ENCODE peak calls at places on chromosomes 3 and 15, in ten cellular contexts. D is spleen, K is cardiac muscle cell, L is H9, E is neural progenitor cell, J is HCT116, N is uterus, G is A549, A is OCI-LY7, W is adrenal gland. I is an unnamed sample.
A peak's percentile ranks its signal among the peaks of the same experiment; 100 is the strongest.

GRCh38 chr3:125351814-125352456 is 23.2 kb downstream of the ZNF148 start:
- DNase-seq in G (no peak), N (no peak), A (no peak), J (no peak), D (no peak), L (no peak), K (no peak), E (no peak), W (no peak), I (no peak)

GRCh38 chr3:153768559-153769469 is 352.4 kb upstream of the ARHGEF26 start:
- DNase-seq in E (peak; percentile 66), W (peak; percentile 59), K (peak; percentile 76), G (peak; percentile 69), A (peak; percentile 84), N (no peak), L (peak; percentile 66), D (peak; percentile 71), J (peak; percentile 47), I (peak; percentile 56)

GRCh38 chr3:141242035-141242721 is 10.6 kb downstream of the PXYLP1 start:
- DNase-seq in W (peak; percentile 41), A (no peak), E (no peak), L (no peak), G (no peak), J (no peak), K (peak; percentile 30), N (no peak), D (no peak), I (no peak)

GRCh38 chr3:20062996-20063395 is 22.8 kb downstream of the KAT2B start:
- DNase-seq in E (no peak), W (no peak), G (no peak), J (no peak), L (no peak), D (no peak), N (no peak), A (no peak), K (no peak), I (no peak)

GRCh38 chr15:66723826-66724731 is 22.0 kb downstream of the SMAD6 start:
- DNase-seq in D (no peak), N (no peak), L (no peak), W (no peak), K (no peak), A (no peak), G (peak; percentile 41), J (peak; percentile 62), E (no peak), I (no peak)

GRCh38 chr3:143327388-143327787 is 207.8 kb downstream of the CHST2 start:
- DNase-seq in D (no peak), W (no peak), L (no peak), G (no peak), A (no peak), K (no peak), E (no peak), N (no peak), J (no peak), I (no peak)

GRCh38 chr3:46215810-46216414 is 7.8 kb upstream of the CCR1 start:
- DNase-seq in D (no peak), K (peak; percentile 14), L (no peak), N (no peak), J (no peak), A (no peak), W (no peak), E (no peak), G (peak; percentile 6), I (no peak)

GRCh38 chr3:105722943-105723556 is 145.8 kb downstream of the CBLB start:
- DNase-seq in G (no peak), J (no peak), N (no peak), L (no peak), W (no peak), E (no peak), D (no peak), K (no peak), A (peak; percentile 80), I (no peak)

GRCh38 chr3:150096700-150097587 is 126.2 kb upstream of the PFN2 start:
- DNase-seq in E (peak; percentile 59), D (no peak), N (no peak), A (no peak), G (no peak), J (no peak), W (no peak), K (no peak), L (no peak), I (no peak)

GRCh38 chr3:45776611-45777010 is 19.7 kb downstream of the SLC6A20 start:
- DNase-seq in L (peak; percentile 23), A (no peak), N (no peak), G (no peak), K (peak; percentile 24), D (no peak), E (no peak), J (no peak), W (peak; percentile 44), I (no peak)

GRCh38 chr3:71546781-71547180 is 36.7 kb downstream of the FOXP1 start:
- DNase-seq in D (no peak), E (no peak), L (no peak), W (no peak), J (no peak), G (no peak), A (no peak), K (no peak), N (no peak), I (no peak)
- H3K4me1 ChIP-seq in D (peaks cover 64% of the 10 kb centered on the region), E (no peaks in the 10 kb centered on the region), L (peaks cover 8% of the 10 kb centered on the region), W (peaks cover 13% of the 10 kb centered on the region), J (no peaks in the 10 kb centered on the region), G (peaks cover 63% of the 10 kb centered on the region), A (peaks cover 77% of the 10 kb centered on the region), K (peaks cover 17% of the 10 kb centered on the region), N (no peaks in the 10 kb centered on the region), I (peaks cover 11% of the 10 kb centered on the region)

GRCh38 chr3:43213631-43214030 is 72.7 kb upstream of the SNRK start:
- DNase-seq in G (no peak), K (no peak), A (no peak), W (no peak), J (no peak), N (no peak), D (no peak), L (no peak), E (no peak), I (no peak)

GRCh38 chr3:43215684-43216336 is 70.5 kb upstream of the SNRK start:
- DNase-seq in G (no peak), D (no peak), J (no peak), L (no peak), W (no peak), E (peak; percentile 8), N (no peak), K (no peak), A (peak; percentile 4), I (no peak)

GRCh38 chr3:43217206-43217605 is 69.1 kb upstream of the SNRK start:
- DNase-seq in L (no peak), A (no peak), G (no peak), D (no peak), N (no peak), K (no peak), E (no peak), J (no peak), W (no peak), I (no peak)

GRCh38 chr3:43214616-43215015 is 71.7 kb upstream of the SNRK start:
- DNase-seq in W (no peak), D (no peak), G (no peak), J (peak; percentile 23), E (no peak), N (no peak), K (no peak), L (no peak), A (no peak), I (no peak)

GRCh38 chr3:43215138-43215537 is 71.2 kb upstream of the SNRK start:
- DNase-seq in D (no peak), L (no peak), W (no peak), G (no peak), J (no peak), K (no peak), E (no peak), N (no peak), A (no peak), I (peak; percentile 17)
- H3K27ac ChIP-seq in D (no peak overlapping the region), L (no peak overlapping the region), W (no peak overlapping the region), G (no peak overlapping the region), J (no peak overlapping the region), K (no peak overlapping the region), E (no peak overlapping the region), N (peak overlapping the region; percentile 2), A (no peak overlapping the region), I (no peak overlapping the region)

GRCh38 chr15:47374222-47374621 is 343.1 kb upstream of the SEMA6D start:
- DNase-seq in W (no peak), K (peak; percentile 53), L (peak; percentile 46), N (no peak), E (no peak), G (peak; percentile 0), D (no peak), J (no peak), A (no peak), I (no peak)
- TF ChIP-seq CTCF in W (peak; percentile 6), K (peak; percentile 56), L (peak; percentile 72), N (no peak), E (no peak), G (no peak), D (no peak), J (no peak), A (peak; percentile 44), I (no peak)

GRCh38 chr3:12302564-12302963 is 13.7 kb downstream of the PPARG start:
- DNase-seq in K (no peak), L (no peak), N (no peak), W (no peak), A (no peak), J (no peak), G (no peak), D (no peak), E (no peak), I (no peak)

GRCh38 chr3:12299026-12299425 is 10.2 kb downstream of the PPARG start:
- DNase-seq in G (no peak), N (no peak), E (no peak), A (no peak), D (no peak), J (no peak), L (no peak), W (no peak), K (peak; percentile 47), I (no peak)

GRCh38 chr3:12301031-12301430 is 12.2 kb downstream of the PPARG start:
- DNase-seq in E (no peak), D (no peak), A (no peak), N (no peak), J (no peak), K (no peak), W (no peak), L (no peak), G (no peak), I (no peak)

GRCh38 chr3:12301513-12301912 is 12.6 kb downstream of the PPARG start:
- DNase-seq in A (no peak), J (no peak), G (no peak), E (no peak), L (no peak), W (no peak), D (no peak), N (no peak), K (no peak), I (no peak)

GRCh38 chr3:12300137-12300536 is 11.3 kb downstream of the PPARG start:
- DNase-seq in A (no peak), L (no peak), J (peak; percentile 70), E (no peak), K (no peak), D (no peak), G (peak; percentile 62), W (no peak), N (no peak), I (no peak)
- H3K4me1 ChIP-seq in A (no peaks in the 10 kb centered on the region), L (no peaks in the 10 kb centered on the region), J (peaks cover 18% of the 10 kb centered on the region), E (no peaks in the 10 kb centered on the region), K (no peaks in the 10 kb centered on the region), D (peaks cover 12% of the 10 kb centered on the region), G (peaks cover 78% of the 10 kb centered on the region), W (no peaks in the 10 kb centered on the region), N (no peaks in the 10 kb centered on the region), I (no peaks in the 10 kb centered on the region)